ENCODE peak calls at places on chromosomes 11 and 22, in four cellular contexts. One of them, this sample, is unnamed.

GRCh38 chr11:95291946-95292345 is 60.9 kb upstream of the SESN3 start:
- DNase-seq in GM06990: no peak
- DNase-seq in stimulated activated naive CD8-positive, alpha-beta T cell treated with anti-CD3 and anti-CD28 coated beads, Interleukin-15, amount 100 ng/mL, for 72 hours: no peak
- DNase-seq in pancreas: no peak
- DNase-seq in this sample: no peak

GRCh38 chr11:26849009-26849408 is 127.1 kb upstream of the SLC5A12 start:
- DNase-seq in GM06990: no peak
- DNase-seq in stimulated activated naive CD8-positive, alpha-beta T cell treated with anti-CD3 and anti-CD28 coated beads, Interleukin-15, amount 100 ng/mL, for 72 hours: no peak
- DNase-seq in pancreas: no peak
- DNase-seq in this sample: no peak

GRCh38 chr11:61533401-61533800 is 24.9 kb downstream of the LRRC10B start:
- DNase-seq in GM06990: no peak
- DNase-seq in stimulated activated naive CD8-positive, alpha-beta T cell treated with anti-CD3 and anti-CD28 coated beads, Interleukin-15, amount 100 ng/mL, for 72 hours: no peak
- DNase-seq in pancreas: no peak
- DNase-seq in this sample: no peak

GRCh38 chr11:117417856-117418255 is 90.2 kb downstream of the CEP164 start:
- DNase-seq in GM06990: no peak
- DNase-seq in stimulated activated naive CD8-positive, alpha-beta T cell treated with anti-CD3 and anti-CD28 coated beads, Interleukin-15, amount 100 ng/mL, for 72 hours: no peak
- DNase-seq in pancreas: peak
- DNase-seq in this sample: no peak

GRCh38 chr22:26589845-26590524 is at the start of gene TPST2:
- DNase-seq in GM06990: peak
- DNase-seq in stimulated activated naive CD8-positive, alpha-beta T cell treated with anti-CD3 and anti-CD28 coated beads, Interleukin-15, amount 100 ng/mL, for 72 hours: peak
- DNase-seq in pancreas: peak
- DNase-seq in this sample: peak

GRCh38 chr11:2510626-2511402 is 66.0 kb downstream of the KCNQ1 start:
- DNase-seq in GM06990: no peak
- DNase-seq in stimulated activated naive CD8-positive, alpha-beta T cell treated with anti-CD3 and anti-CD28 coated beads, Interleukin-15, amount 100 ng/mL, for 72 hours: no peak
- DNase-seq in pancreas: no peak
- DNase-seq in this sample: no peak

GRCh38 chr11:112773256-112773655 is 188.0 kb upstream of the NCAM1 start:
- DNase-seq in GM06990: no peak
- DNase-seq in stimulated activated naive CD8-positive, alpha-beta T cell treated with anti-CD3 and anti-CD28 coated beads, Interleukin-15, amount 100 ng/mL, for 72 hours: no peak
- DNase-seq in pancreas: no peak
- DNase-seq in this sample: no peak

GRCh38 chr11:126462422-126462821 is 106.9 kb downstream of the ST3GAL4 start:
- DNase-seq in GM06990: no peak
- DNase-seq in stimulated activated naive CD8-positive, alpha-beta T cell treated with anti-CD3 and anti-CD28 coated beads, Interleukin-15, amount 100 ng/mL, for 72 hours: no peak
- DNase-seq in pancreas: no peak
- DNase-seq in this sample: no peak

GRCh38 chr11:61883327-61883726 is 8.0 kb downstream of the FADS3 start:
- DNase-seq in GM06990: no peak
- DNase-seq in stimulated activated naive CD8-positive, alpha-beta T cell treated with anti-CD3 and anti-CD28 coated beads, Interleukin-15, amount 100 ng/mL, for 72 hours: no peak
- DNase-seq in pancreas: no peak
- DNase-seq in this sample: no peak

GRCh38 chr11:91435694-91436375 is 788.8 kb upstream of the FAT3 start:
- DNase-seq in GM06990: no peak
- DNase-seq in stimulated activated naive CD8-positive, alpha-beta T cell treated with anti-CD3 and anti-CD28 coated beads, Interleukin-15, amount 100 ng/mL, for 72 hours: no peak
- DNase-seq in pancreas: no peak
- DNase-seq in this sample: no peak

GRCh38 chr11:33530824-33531223 is 169.8 kb downstream of the C11orf91 start:
- DNase-seq in GM06990: no peak
- DNase-seq in stimulated activated naive CD8-positive, alpha-beta T cell treated with anti-CD3 and anti-CD28 coated beads, Interleukin-15, amount 100 ng/mL, for 72 hours: no peak
- DNase-seq in pancreas: no peak
- DNase-seq in this sample: no peak

This sample was measured in GM10248.